ENCODE peak calls at places on chromosomes 13 and 19, in five cellular contexts. B is hepatocyte; C is heart left ventricle; I is CD8-positive, alpha-beta T cell; E is fibroblast of pulmonary artery. R is an unnamed sample.

GRCh38 chr13:73335226-73335625 is 276.4 kb downstream of the KLF5 start:
- DNase-seq in I (no peak), E (peak), C (no peak), B (no peak), R (no peak)

GRCh38 chr19:35041548-35042055 is at the start of gene HPN:
- DNase-seq in B (peak), C (no peak), I (no peak), E (no peak), R (peak)

GRCh38 chr19:9597027-9597426 is 12.7 kb upstream of the ZNF121 start:
- DNase-seq in I (no peak), E (peak), B (no peak), C (no peak), R (peak)

GRCh38 chr13:59587030-59587429 is 576.7 kb downstream of the DIAPH3 start:
- DNase-seq in I (no peak), C (no peak), B (no peak), E (no peak), R (no peak)

GRCh38 chr19:52896431-52897148 is 845 bp downstream of the ZNF320 start:
- DNase-seq in E (peak), C (no peak), I (peak), B (peak), R (peak)

GRCh38 chr13:40232321-40232720 is 434.1 kb downstream of the FOXO1 start:
- DNase-seq in E (no peak), C (no peak), I (no peak), B (no peak), R (peak)

GRCh38 chr19:29964171-29964570 is 22.1 kb downstream of the URI1 start:
- DNase-seq in E (peak), B (no peak), I (no peak), C (no peak), R (peak)

GRCh38 chr19:55442372-55443044 is 592 bp downstream of the SHISA7 start:
- DNase-seq in I (no peak), C (no peak), E (no peak), B (no peak), R (no peak)

GRCh38 chr19:40543029-40543597 is 33.6 kb upstream of the SHKBP1 start:
- DNase-seq in E (no peak), C (peak), I (no peak), B (no peak), R (no peak)

GRCh38 chr13:45367358-45367757 is 26.4 kb upstream of the TPT1 start:
- DNase-seq in B (peak), C (no peak), I (peak), E (peak), R (peak)

GRCh38 chr19:12954150-12954962 is 2.7 kb downstream of the GADD45GIP1 start:
- DNase-seq in I (no peak), E (no peak), B (no peak), C (no peak), R (no peak)

GRCh38 chr19:36605839-36606478 is 846 bp downstream of the ZNF382 start:
- DNase-seq in E (peak), C (no peak), I (no peak), B (no peak), R (no peak)

GRCh38 chr19:14361824-14362223 is 19.4 kb upstream of the ADGRE5 start:
- DNase-seq in E (peak), B (no peak), C (no peak), I (peak), R (peak)

GRCh38 chr19:12784394-12784870 is 6.9 kb upstream of the JUNB start:
- DNase-seq in E (no peak), C (no peak), B (no peak), I (peak), R (no peak)

GRCh38 chr19:8517551-8518442 is 3.8 kb upstream of the ZNF414 start:
- DNase-seq in C (no peak), B (no peak), I (peak), E (peak), R (no peak)

GRCh38 chr19:12882589-12882988 is 1.3 kb upstream of the DNASE2 start:
- DNase-seq in I (no peak), B (no peak), C (no peak), E (no peak), R (no peak)

GRCh38 chr13:48068952-48069351 is 26.0 kb downstream of the MED4 start:
- DNase-seq in C (no peak), E (no peak), I (no peak), B (no peak), R (no peak)

GRCh38 chr19:5665781-5666513 is 14.4 kb downstream of the MICOS13 start:
- DNase-seq in E (peak), C (no peak), I (no peak), B (no peak), R (no peak)

GRCh38 chr13:105603283-105603682 is 932.2 kb downstream of the EFNB2 start:
- DNase-seq in I (no peak), B (no peak), C (no peak), E (no peak), R (no peak)

GRCh38 chr13:44969858-44970484 is 19.3 kb downstream of the NUFIP1 start:
- DNase-seq in B (peak), E (peak), I (no peak), C (no peak), R (peak)

GRCh38 chr13:111204438-111205177 is 89.5 kb downstream of the ARHGEF7 start:
- DNase-seq in B (peak), E (peak), I (no peak), C (no peak), R (no peak)
- H3K4me3 ChIP-seq in B (no peak), E (peak), I (no peak), C (peak), R (no peak)

GRCh38 chr13:70310720-70311119 is 202.5 kb upstream of the KLHL1 start:
- DNase-seq in E (peak), B (peak), C (no peak), I (no peak), R (no peak)
- TF ChIP-seq CTCF in E (peak), B (peak), C (no peak), I (no peak), R (no peak)

GRCh38 chr19:54336893-54337857 is 1.8 kb downstream of the LILRA4 start:
- DNase-seq in C (no peak), I (no peak), B (no peak), E (no peak), R (no peak)

GRCh38 chr19:54337858-54338230 is 1.1 kb downstream of the LILRA4 start:
- DNase-seq in C (no peak), E (no peak), B (no peak), I (no peak), R (no peak)

GRCh38 chr19:54333586-54334298 is 5.2 kb downstream of the LILRA4 start:
- DNase-seq in E (no peak), B (no peak), I (no peak), C (no peak), R (no peak)

GRCh38 chr19:54335979-54336892 is 2.7 kb downstream of the LILRA4 start:
- DNase-seq in B (no peak), C (no peak), E (no peak), I (no peak), R (no peak)

GRCh38 chr19:54335164-54335563 is 3.8 kb downstream of the LILRA4 start:
- DNase-seq in B (no peak), C (no peak), E (no peak), I (no peak), R (no peak)
- H3K4me3 ChIP-seq in B (no peak), C (no peak), E (no peak), I (no peak), R (no peak)

GRCh38 chr19:2255982-2256685 is at the start of gene JSRP1:
- DNase-seq in C (no peak), B (no peak), E (no peak), I (no peak), R (no peak)
- TF ChIP-seq CTCF in C (no peak), B (no peak), E (no peak), I (no peak), R (no peak)

DNA sequence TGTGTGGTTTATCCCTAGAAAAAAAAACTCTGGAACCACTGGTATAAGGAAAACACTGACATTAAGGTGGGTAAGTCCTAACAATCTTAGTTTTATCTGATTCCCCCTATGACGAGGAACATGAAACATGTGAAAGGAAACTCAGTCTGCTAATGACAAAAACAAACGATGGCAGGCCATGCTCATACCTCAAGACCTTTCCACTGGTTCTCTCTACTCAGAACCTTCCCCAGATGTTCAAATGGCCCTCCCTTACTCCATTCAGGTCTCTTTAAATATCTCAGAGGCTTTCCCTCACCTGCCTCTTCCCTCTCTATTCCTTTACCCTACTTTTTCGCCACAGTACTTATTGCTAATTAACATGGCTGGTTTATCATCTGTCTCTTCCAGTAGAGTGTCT is 1.6 kb downstream of the TUBGCP3 start:
- DNase-seq in E (no peak), B (no peak), I (no peak), C (no peak), R (no peak)
- H3K4me3 ChIP-seq in E (no peak), B (no peak), I (no peak), C (peak), R (no peak)